ENCODE peak calls at places on chromosome 15, in seven cellular contexts. I is HCT116, X is K562, C is SK-N-SH, Y is H1, O is GM12878, P is HepG2. G is an unnamed sample.

GRCh38 chr15:40893733-40894688 is at the start of gene VPS18:
- DNase-seq in Y (peak), I (peak), X (peak), C (peak), P (peak), O (peak), G (peak)

GRCh38 chr15:76996526-76997401 is 1.8 kb downstream of the PSTPIP1 start:
- DNase-seq in C (peak), Y (no peak), O (no peak), P (no peak), X (no peak), I (no peak), G (no peak)

GRCh38 chr15:49313650-49314049 is 109.4 kb upstream of the FGF7 start:
- DNase-seq in I (no peak), Y (no peak), P (no peak), C (no peak), X (no peak), O (no peak), G (no peak)

GRCh38 chr15:67178569-67179210 is 75.8 kb downstream of the AAGAB start:
- DNase-seq in P (no peak), Y (no peak), X (peak), I (no peak), O (no peak), C (no peak), G (no peak)

GRCh38 chr15:58742424-58743160 is 6.9 kb downstream of the ADAM10 start:
- DNase-seq in Y (no peak), I (no peak), O (no peak), P (peak), X (no peak), C (no peak), G (no peak)

GRCh38 chr15:76345880-76346665 is 9.5 kb downstream of the ISL2 start:
- DNase-seq in Y (no peak), C (no peak), O (no peak), X (no peak), I (no peak), P (peak), G (no peak)

GRCh38 chr15:92809064-92809879 is 90.9 kb upstream of the CHD2 start:
- DNase-seq in X (peak), I (peak), O (peak), C (peak), P (peak), Y (peak), G (peak)

GRCh38 chr15:68349173-68349572 is 71.6 kb downstream of the FEM1B start:
- DNase-seq in Y (no peak), O (no peak), C (no peak), I (no peak), X (no peak), P (no peak), G (no peak)

GRCh38 chr15:59678171-59678570 is 10.9 kb downstream of the BNIP2 start:
- DNase-seq in P (no peak), C (no peak), I (no peak), Y (no peak), X (no peak), O (no peak), G (no peak)

GRCh38 chr15:22224241-22224671 is 143.9 kb downstream of the OR4M2 start:
- DNase-seq in Y (no peak), X (no peak), O (no peak), C (no peak), I (no peak), P (no peak), G (no peak)

GRCh38 chr15:45185069-45185779 is 2.5 kb downstream of the SHF start:
- DNase-seq in C (peak), P (no peak), O (no peak), X (peak), I (no peak), Y (no peak), G (no peak)

GRCh38 chr15:79779739-79780138 is 117.1 kb downstream of the MTHFS start:
- DNase-seq in X (no peak), P (no peak), C (no peak), Y (no peak), O (peak), I (no peak), G (no peak)

GRCh38 chr15:88108991-88109390 is 147.5 kb downstream of the NTRK3 start:
- DNase-seq in O (no peak), C (no peak), I (no peak), P (no peak), X (no peak), Y (no peak), G (no peak)

GRCh38 chr15:88909956-88910831 is 3.0 kb downstream of the MFGE8 start:
- DNase-seq in X (no peak), O (no peak), I (no peak), C (no peak), P (no peak), Y (no peak), G (no peak)

GRCh38 chr15:40511472-40512133 is 40.8 kb downstream of the CHST14 start:
- DNase-seq in X (peak), C (peak), Y (no peak), O (no peak), P (peak), I (no peak), G (peak)

GRCh38 chr15:40982855-40983254 is 29.6 kb downstream of the CHAC1 start:
- DNase-seq in I (no peak), O (no peak), X (no peak), P (no peak), C (no peak), Y (no peak), G (no peak)

GRCh38 chr15:100783760-100784492 is 95.7 kb upstream of the ALDH1A3 start:
- DNase-seq in I (no peak), X (no peak), C (no peak), Y (no peak), O (no peak), P (no peak), G (no peak)

GRCh38 chr15:39248204-39248603 is 332.7 kb upstream of the THBS1 start:
- DNase-seq in X (no peak), O (no peak), P (peak), Y (no peak), I (peak), C (no peak), G (no peak)

GRCh38 chr15:52261026-52261425 is 34.6 kb downstream of the MYO5C start:
- DNase-seq in P (no peak), Y (no peak), C (no peak), O (no peak), I (no peak), X (no peak), G (no peak)

GRCh38 chr15:91864669-91865068 is 11.2 kb downstream of the SLCO3A1 start:
- DNase-seq in C (no peak), I (no peak), X (no peak), O (no peak), P (no peak), Y (no peak), G (no peak)

GRCh38 chr15:99706557-99707303 is 26.5 kb downstream of the LYSMD4 start:
- DNase-seq in O (no peak), Y (no peak), P (no peak), I (no peak), C (no peak), X (no peak), G (no peak)

GRCh38 chr15:91032919-91033803 is 10.8 kb upstream of the VPS33B start:
- DNase-seq in C (peak), I (peak), Y (peak), X (peak), P (peak), O (no peak), G (peak)

GRCh38 chr15:40743921-40744809 is 10.9 kb downstream of the RMDN3 start:
- DNase-seq in I (no peak), C (no peak), O (no peak), P (no peak), Y (no peak), X (peak), G (no peak)

GRCh38 chr15:88003928-88004327 is 252.6 kb downstream of the NTRK3 start:
- DNase-seq in O (no peak), Y (no peak), X (no peak), P (no peak), C (no peak), I (no peak), G (no peak)

GRCh38 chr15:66834863-66835557 is 133.0 kb downstream of the SMAD6 start:
- DNase-seq in P (no peak), I (no peak), C (no peak), O (no peak), Y (no peak), X (no peak), G (peak)

GRCh38 chr15:66876731-66877545 is 174.9 kb downstream of the SMAD6 start:
- DNase-seq in X (no peak), Y (no peak), I (no peak), P (no peak), O (no peak), C (no peak), G (no peak)

GRCh38 chr15:43779016-43779415 is 2.2 kb upstream of the ELL3 start:
- DNase-seq in O (no peak), C (no peak), P (no peak), I (no peak), Y (no peak), X (no peak), G (no peak)

GRCh38 chr15:40693904-40694705 is 869 bp upstream of the RAD51 start:
- DNase-seq in Y (no peak), X (no peak), P (peak), O (peak), I (no peak), C (no peak), G (no peak)

GRCh38 chr15:60414016-60414682 is 16.4 kb upstream of the ANXA2 start:
- DNase-seq in I (no peak), X (no peak), O (no peak), Y (no peak), P (no peak), C (no peak), G (no peak)

GRCh38 chr15:83657549-83657948 is 3.6 kb downstream of the ADAMTSL3 start:
- DNase-seq in C (no peak), P (no peak), X (peak), O (no peak), Y (no peak), I (peak), G (no peak)
- TF ChIP-seq JUND in C (no peak), P (no peak), X (no peak), O (no peak), Y (no peak), I (no peak), G (no peak)

DNA sequence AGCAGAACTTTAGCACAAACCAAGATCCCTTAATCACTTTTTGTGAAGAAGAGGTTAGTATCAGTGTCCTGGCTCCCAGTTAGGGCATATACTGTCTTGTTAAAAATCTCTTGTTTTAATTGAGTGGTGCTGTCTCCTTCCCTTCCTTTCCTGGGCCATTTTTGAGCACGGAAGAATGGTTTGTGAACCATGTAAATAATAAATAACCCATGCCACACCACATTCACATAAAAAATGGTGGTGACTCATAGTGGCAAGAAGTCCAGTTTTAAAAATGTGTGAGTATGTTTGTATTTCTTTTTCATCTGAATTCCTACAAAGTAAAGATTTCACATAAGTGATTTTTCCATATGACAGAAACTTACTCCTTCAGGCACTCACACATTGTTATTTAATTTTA is 59.1 kb upstream of the SPRED1 start:
- DNase-seq in X (no peak), Y (no peak), P (no peak), I (no peak), C (no peak), O (no peak), G (no peak)
- TF ChIP-seq JUND in X (no peak), Y (no peak), P (no peak), I (no peak), C (no peak), O (no peak), G (no peak)

GRCh38 chr15:70478251-70478990 is 284.9 kb downstream of the UACA start:
- DNase-seq in P (no peak), Y (no peak), O (no peak), C (peak), I (no peak), X (no peak), G (no peak)

GRCh38 chr15:70479056-70479455 is 284.3 kb downstream of the UACA start:
- DNase-seq in C (no peak), P (no peak), O (no peak), I (no peak), X (no peak), Y (no peak), G (no peak)

GRCh38 chr15:70479785-70480184 is 283.6 kb downstream of the UACA start:
- DNase-seq in I (no peak), Y (no peak), P (no peak), X (no peak), O (no peak), C (no peak), G (no peak)

GRCh38 chr15:70477750-70478250 is 285.6 kb downstream of the UACA start:
- DNase-seq in Y (no peak), O (no peak), C (no peak), P (no peak), X (no peak), I (no peak), G (no peak)

DNA sequence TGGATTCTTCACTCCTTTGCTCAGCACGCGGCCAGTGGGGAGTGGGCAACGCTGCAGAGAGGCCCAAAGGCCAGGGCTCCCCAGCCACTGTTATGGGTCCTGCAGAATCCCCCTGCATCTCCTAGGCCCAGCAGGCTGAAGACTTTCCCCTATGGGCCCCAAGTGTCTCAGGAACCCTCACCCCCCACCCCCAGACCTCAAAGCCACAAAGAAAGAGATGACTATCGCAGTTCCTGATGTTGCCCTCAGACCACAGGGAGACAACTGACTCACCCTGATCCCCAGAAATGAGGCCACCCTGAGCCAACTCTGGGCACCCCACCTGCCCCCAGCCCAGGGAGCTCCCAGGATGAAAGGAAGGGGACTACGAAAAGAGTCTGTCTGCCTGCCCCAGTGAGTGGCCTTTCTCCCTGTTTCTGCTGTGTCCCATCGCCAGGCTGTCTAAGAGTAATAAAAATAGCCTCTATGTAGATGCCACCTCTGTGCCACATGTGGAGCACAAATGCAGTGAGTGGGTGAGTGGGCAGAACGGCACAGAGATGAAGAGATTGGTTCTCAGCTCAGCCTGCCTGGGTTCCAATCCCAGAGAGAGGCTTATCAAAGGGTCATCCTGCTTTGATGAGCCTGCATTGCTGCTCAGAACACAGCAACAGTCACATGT is 283.0 kb downstream of the UACA start:
- DNase-seq in P (no peak), X (no peak), I (no peak), Y (no peak), O (no peak), C (no peak), G (no peak)
- TF ChIP-seq JUND in P (no peak), X (no peak), I (no peak), Y (no peak), O (no peak), C (no peak), G (no peak)

GRCh38 chr15:32651229-32651837 is 9.8 kb downstream of the SCG5 start:
- DNase-seq in I (peak), O (no peak), X (peak), Y (no peak), C (peak), P (peak), G (peak)

GRCh38 chr15:32652178-32652577 is 10.7 kb downstream of the SCG5 start:
- DNase-seq in P (no peak), Y (no peak), C (no peak), O (no peak), I (no peak), X (no peak), G (no peak)

GRCh38 chr15:32646304-32646703 is 4.8 kb downstream of the SCG5 start:
- DNase-seq in P (no peak), I (no peak), X (no peak), C (no peak), O (no peak), Y (no peak), G (no peak)

GRCh38 chr15:32643907-32644445 is 2.5 kb downstream of the SCG5 start:
- DNase-seq in P (no peak), I (no peak), C (no peak), X (no peak), O (no peak), Y (no peak), G (no peak)

GRCh38 chr15:32649336-32649735 is 7.8 kb downstream of the SCG5 start:
- DNase-seq in P (peak), C (no peak), X (peak), O (no peak), Y (no peak), I (no peak), G (peak)
- TF ChIP-seq JUND in P (no peak), C (no peak), X (no peak), O (no peak), Y (no peak), I (no peak), G (no peak)

DNA sequence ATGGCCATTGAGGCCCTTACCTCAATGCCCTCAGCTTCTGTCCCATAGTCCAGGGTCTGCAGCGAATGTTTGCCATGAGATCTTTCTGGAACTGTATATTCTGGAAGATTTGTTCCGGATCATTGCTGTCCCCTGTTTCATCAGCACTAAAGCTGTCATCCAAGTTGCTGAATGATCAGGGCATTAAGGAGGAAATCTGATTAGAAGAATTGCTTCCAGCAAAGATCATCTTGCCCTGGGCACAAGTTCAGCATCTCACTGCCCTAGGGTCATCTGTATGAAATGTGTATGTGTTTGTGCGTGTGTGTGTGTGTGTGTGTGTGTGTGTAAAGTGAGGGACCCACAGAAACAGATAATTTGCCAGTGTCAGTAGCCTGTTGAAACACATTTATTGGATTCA is 1.4 kb downstream of the TMC3 start:
- DNase-seq in P (no peak), I (no peak), O (no peak), X (no peak), Y (no peak), C (no peak), G (no peak)
- TF ChIP-seq JUND in P (no peak), I (no peak), O (no peak), X (no peak), Y (no peak), C (no peak), G (no peak)

GRCh38 chr15:65081758-65082157 is 5.2 kb downstream of the KBTBD13 start:
- DNase-seq in X (no peak), P (no peak), C (no peak), O (no peak), I (no peak), Y (no peak), G (no peak)

GRCh38 chr15:65082303-65082958 is 5.9 kb downstream of the KBTBD13 start:
- DNase-seq in O (no peak), X (no peak), I (no peak), Y (no peak), P (no peak), C (peak), G (no peak)

GRCh38 chr15:65084500-65085206 is 8.1 kb downstream of the KBTBD13 start:
- DNase-seq in P (peak), C (no peak), O (no peak), I (no peak), X (no peak), Y (no peak), G (no peak)

GRCh38 chr15:65085207-65085753 is 8.7 kb downstream of the KBTBD13 start:
- DNase-seq in X (no peak), C (no peak), O (no peak), P (no peak), I (no peak), Y (no peak), G (no peak)

DNA sequence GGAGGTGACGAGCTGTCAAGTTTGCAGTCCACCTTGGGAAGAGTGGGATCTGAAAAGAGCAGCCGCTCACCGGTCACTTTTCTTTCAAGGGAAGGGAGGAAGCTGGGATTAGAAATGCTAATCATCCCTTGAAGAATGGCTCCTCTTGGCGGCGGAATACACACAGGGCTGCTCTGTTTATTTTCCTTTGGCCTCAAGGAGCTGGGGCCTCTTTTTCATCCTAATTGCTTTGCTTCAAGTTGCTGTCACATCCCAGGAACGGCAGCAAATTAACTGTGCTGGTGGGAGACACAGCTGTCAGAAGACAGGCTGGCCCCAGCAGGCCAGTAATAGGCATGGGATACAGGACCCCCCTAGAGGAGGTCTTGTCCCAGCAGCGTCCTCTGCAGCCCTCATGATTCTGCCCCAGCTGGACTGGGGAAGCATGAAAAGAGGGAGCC is 6.7 kb downstream of the KBTBD13 start:
- DNase-seq in Y (no peak), O (no peak), P (no peak), I (no peak), X (no peak), C (no peak), G (no peak)
- TF ChIP-seq JUND in Y (no peak), O (no peak), P (no peak), I (no peak), X (no peak), C (no peak), G (no peak)

DNA sequence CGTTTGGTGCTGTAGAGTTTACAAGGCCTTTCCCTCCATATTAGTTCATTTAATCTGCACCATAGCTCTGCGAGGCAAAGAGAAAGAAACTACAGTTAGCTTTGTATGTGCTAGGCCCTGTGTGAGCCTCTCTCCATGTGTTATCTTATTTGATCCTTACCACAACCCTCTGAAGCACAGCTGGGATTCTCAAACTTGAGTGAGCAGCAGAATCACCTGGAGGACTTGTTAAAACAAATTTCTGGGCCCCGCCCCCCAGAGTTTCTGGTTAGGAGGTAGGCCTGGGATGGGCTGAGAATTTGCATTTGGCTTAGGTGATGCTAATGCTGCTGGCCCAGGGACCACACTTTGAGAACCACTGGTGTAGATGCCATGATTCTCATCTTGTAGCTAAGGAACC is 12.3 kb downstream of the CA12 start:
- DNase-seq in C (no peak), O (no peak), Y (no peak), X (no peak), I (no peak), P (no peak), G (no peak)
- TF ChIP-seq JUND in C (no peak), O (no peak), Y (no peak), X (no peak), I (no peak), P (no peak), G (no peak)

DNA sequence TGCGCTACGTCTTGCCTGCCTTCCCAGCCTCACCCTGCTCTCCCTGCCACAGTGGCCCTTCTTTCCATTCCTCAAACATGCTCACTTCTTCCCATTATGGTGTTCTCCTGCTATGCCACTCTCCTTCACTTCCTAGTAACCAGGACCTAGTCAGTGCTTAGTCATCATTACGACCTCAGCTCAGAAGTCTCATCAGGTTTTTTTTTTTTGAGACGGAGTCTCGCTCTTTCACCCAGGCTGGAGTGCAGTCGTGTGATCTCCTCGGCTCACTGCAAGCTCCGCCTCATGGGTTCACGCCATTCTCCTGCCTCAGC is 149.5 kb downstream of the GREM1 start:
- DNase-seq in P (no peak), Y (no peak), I (peak), C (no peak), X (no peak), O (no peak), G (no peak)
- TF ChIP-seq JUND in P (no peak), Y (no peak), I (no peak), C (peak), X (peak), O (no peak), G (no peak)

G was measured in T47D.